ENCODE peak calls at places on chromosomes 12 and 14, in four cellular contexts. Y is hypothalamus, W is Caki2, Q is T-helper 1 cell. J is an unnamed sample.

GRCh38 chr14:66508846-66509621 is 1.1 kb downstream of the GPHN start:
- DNase-seq in W (peak), Q (peak), Y (peak), J (peak)

GRCh38 chr12:102172436-102172835 is 25.2 kb downstream of the PMCH start:
- DNase-seq in Q (no peak), Y (no peak), W (no peak), J (no peak)

GRCh38 chr14:32397871-32398640 is 69.0 kb downstream of the AKAP6 start:
- DNase-seq in Q (no peak), Y (no peak), W (peak), J (no peak)

GRCh38 chr14:35355981-35356839 is 48.3 kb downstream of the NFKBIA start:
- DNase-seq in W (no peak), Y (no peak), Q (no peak), J (no peak)

GRCh38 chr14:92819011-92819410 is 24.9 kb downstream of the GOLGA5 start:
- DNase-seq in Y (no peak), W (no peak), Q (no peak), J (no peak)

GRCh38 chr12:46770501-46771183 is 55.2 kb downstream of the SLC38A4 start:
- DNase-seq in Q (no peak), W (no peak), Y (no peak), J (no peak)

GRCh38 chr12:22598141-22598762 is 26.7 kb upstream of the ETNK1 start:
- DNase-seq in Y (no peak), Q (no peak), W (peak), J (peak)

GRCh38 chr14:69045857-69046351 is 66.8 kb upstream of the ACTN1 start:
- DNase-seq in Q (no peak), Y (no peak), W (no peak), J (no peak)